ENCODE peak calls at places on chromosomes 3 and 15, in four cellular contexts. One of them, this sample, is unnamed.
A peak's percentile ranks its signal among the peaks of the same experiment; 100 is the strongest.

GRCh38 chr3:173911446-173911845 is 513.9 kb downstream of the NLGN1 start:
- DNase-seq in K562: no peak
- DNase-seq in WTC11: no peak
- DNase-seq in HepG2: no peak
- DNase-seq in this sample: no peak

GRCh38 chr3:98680723-98681122 is 82.4 kb upstream of the ST3GAL6 start:
- DNase-seq in K562: no peak
- DNase-seq in WTC11: no peak
- DNase-seq in HepG2: no peak
- DNase-seq in this sample: no peak

GRCh38 chr15:88894819-88895767 is at the start of gene HAPLN3:
- DNase-seq in K562: no peak
- DNase-seq in WTC11: peak; percentile 66
- DNase-seq in HepG2: no peak
- DNase-seq in this sample: peak; percentile 67

GRCh38 chr3:191376742-191377141 is 46.4 kb upstream of the UTS2B start:
- DNase-seq in K562: no peak
- DNase-seq in WTC11: no peak
- DNase-seq in HepG2: no peak
- DNase-seq in this sample: no peak

GRCh38 chr3:100151024-100151707 is 36.9 kb upstream of the FILIP1L start:
- DNase-seq in K562: no peak
- DNase-seq in WTC11: no peak
- DNase-seq in HepG2: no peak
- DNase-seq in this sample: no peak

GRCh38 chr3:42961633-42962032 is 17.5 kb upstream of the GASK1A start:
- DNase-seq in K562: peak; percentile 28
- DNase-seq in WTC11: peak; percentile 29
- DNase-seq in HepG2: peak; percentile 42
- DNase-seq in this sample: peak; percentile 60

GRCh38 chr3:146065573-146066006 is 95.4 kb downstream of the PLOD2 start:
- DNase-seq in K562: no peak
- DNase-seq in WTC11: no peak
- DNase-seq in HepG2: peak; percentile 50
- DNase-seq in this sample: no peak

GRCh38 chr15:53527996-53528395 is 231.5 kb downstream of the WDR72 start:
- DNase-seq in K562: no peak
- DNase-seq in WTC11: no peak
- DNase-seq in HepG2: no peak
- DNase-seq in this sample: no peak

GRCh38 chr15:25568751-25569150 is 129.9 kb upstream of the UBE3A start:
- DNase-seq in K562: no peak
- DNase-seq in WTC11: no peak
- DNase-seq in HepG2: no peak
- DNase-seq in this sample: no peak

GRCh38 chr3:8757551-8758518 is 11.6 kb downstream of the OXTR start:
- DNase-seq in K562: no peak
- DNase-seq in WTC11: no peak
- DNase-seq in HepG2: no peak
- DNase-seq in this sample: no peak

GRCh38 chr3:89446593-89446992 is 339.2 kb downstream of the EPHA3 start:
- DNase-seq in K562: no peak
- DNase-seq in WTC11: no peak
- DNase-seq in HepG2: no peak
- DNase-seq in this sample: no peak

GRCh38 chr3:157274644-157275137 is 114.7 kb upstream of the CCNL1 start:
- DNase-seq in K562: no peak
- DNase-seq in WTC11: no peak
- DNase-seq in HepG2: no peak
- DNase-seq in this sample: no peak

GRCh38 chr3:186247821-186248814 is 113.9 kb downstream of the DGKG start:
- DNase-seq in K562: no peak
- DNase-seq in WTC11: no peak
- DNase-seq in HepG2: no peak
- DNase-seq in this sample: no peak

GRCh38 chr3:196165850-196166249 is 45.4 kb downstream of the ZDHHC19 start:
- DNase-seq in K562: no peak
- DNase-seq in WTC11: no peak
- DNase-seq in HepG2: no peak
- DNase-seq in this sample: no peak

GRCh38 chr3:170470063-170471006 is 51.7 kb downstream of the CLDN11 start:
- DNase-seq in K562: no peak
- DNase-seq in WTC11: no peak
- DNase-seq in HepG2: no peak
- DNase-seq in this sample: no peak

GRCh38 chr3:36212291-36212690 is 168.0 kb upstream of the STAC start:
- DNase-seq in K562: no peak
- DNase-seq in WTC11: no peak
- DNase-seq in HepG2: no peak
- DNase-seq in this sample: no peak

GRCh38 chr3:19485267-19485666 is 337.0 kb downstream of the KCNH8 start:
- DNase-seq in K562: no peak
- DNase-seq in WTC11: no peak
- DNase-seq in HepG2: no peak
- DNase-seq in this sample: no peak

GRCh38 chr15:44289352-44289790 is 852 bp downstream of the GOLM2 start:
- DNase-seq in K562: no peak
- DNase-seq in WTC11: no peak
- DNase-seq in HepG2: no peak
- DNase-seq in this sample: no peak

GRCh38 chr15:64856429-64857145 is 14.9 kb downstream of the PLEKHO2 start:
- DNase-seq in K562: no peak
- DNase-seq in WTC11: no peak
- DNase-seq in HepG2: peak; percentile 78
- DNase-seq in this sample: no peak

GRCh38 chr3:45110185-45110833 is 35.9 kb downstream of the CDCP1 start:
- DNase-seq in K562: no peak
- DNase-seq in WTC11: no peak
- DNase-seq in HepG2: peak; percentile 53
- DNase-seq in this sample: no peak

GRCh38 chr3:128488995-128489859 is 3.8 kb downstream of the GATA2 start:
- DNase-seq in K562: peak; percentile 56
- DNase-seq in WTC11: peak; percentile 56
- DNase-seq in HepG2: peak; percentile 65
- DNase-seq in this sample: peak; percentile 79

GRCh38 chr15:79609501-79609900 is 177.4 kb downstream of the MINAR1 start:
- DNase-seq in K562: no peak
- DNase-seq in WTC11: no peak
- DNase-seq in HepG2: no peak
- DNase-seq in this sample: no peak

GRCh38 chr3:75906555-75907112 is 121.3 kb upstream of the ZNF717 start:
- DNase-seq in K562: no peak
- DNase-seq in WTC11: peak; percentile 87
- DNase-seq in HepG2: no peak
- DNase-seq in this sample: peak; percentile 51

GRCh38 chr3:149340310-149340933 is 7.0 kb upstream of the TM4SF18 start:
- DNase-seq in K562: no peak
- DNase-seq in WTC11: no peak
- DNase-seq in HepG2: peak; percentile 38
- DNase-seq in this sample: no peak

GRCh38 chr3:161800985-161801559 is 304.5 kb downstream of the OTOL1 start:
- DNase-seq in K562: no peak
- DNase-seq in WTC11: no peak
- DNase-seq in HepG2: peak; percentile 1
- DNase-seq in this sample: no peak

GRCh38 chr3:138657508-138657907 is 48.9 kb downstream of the FAIM start:
- DNase-seq in K562: no peak
- DNase-seq in WTC11: no peak
- DNase-seq in HepG2: no peak
- DNase-seq in this sample: no peak

GRCh38 chr15:78448441-78449219 is 10.6 kb downstream of the IREB2 start:
- DNase-seq in K562: no peak
- DNase-seq in WTC11: no peak
- DNase-seq in HepG2: no peak
- DNase-seq in this sample: no peak

GRCh38 chr3:124885466-124886167 is 1.5 kb downstream of the ITGB5 start:
- DNase-seq in K562: no peak
- DNase-seq in WTC11: no peak
- DNase-seq in HepG2: no peak
- DNase-seq in this sample: no peak

GRCh38 chr3:194201953-194202666 is 66.2 kb downstream of the HES1 start:
- DNase-seq in K562: no peak
- DNase-seq in WTC11: no peak
- DNase-seq in HepG2: no peak
- DNase-seq in this sample: no peak

GRCh38 chr15:38069001-38069400 is 134.6 kb downstream of the TMCO5A start:
- DNase-seq in K562: no peak
- DNase-seq in WTC11: no peak
- DNase-seq in HepG2: no peak
- DNase-seq in this sample: no peak

GRCh38 chr15:100191161-100191560 is 150.6 kb downstream of the ADAMTS17 start:
- DNase-seq in K562: no peak
- DNase-seq in WTC11: no peak
- DNase-seq in HepG2: no peak
- DNase-seq in this sample: no peak

GRCh38 chr15:99447497-99448371 is 118.0 kb upstream of the MEF2A start:
- DNase-seq in K562: peak; percentile 84
- DNase-seq in WTC11: peak; percentile 75
- DNase-seq in HepG2: no peak
- DNase-seq in this sample: no peak

GRCh38 chr3:62372621-62373041 is 719 bp downstream of the FEZF2 start:
- DNase-seq in K562: no peak
- DNase-seq in WTC11: peak; percentile 45
- DNase-seq in HepG2: no peak
- DNase-seq in this sample: no peak

GRCh38 chr15:99433757-99434211 is 132.0 kb upstream of the MEF2A start:
- DNase-seq in K562: no peak
- DNase-seq in WTC11: no peak
- DNase-seq in HepG2: no peak
- DNase-seq in this sample: no peak

GRCh38 chr15:88834211-88834812 is 31.1 kb downstream of the ACAN start:
- DNase-seq in K562: peak; percentile 55
- DNase-seq in WTC11: peak; percentile 77
- DNase-seq in HepG2: no peak
- DNase-seq in this sample: peak; percentile 52

GRCh38 chr3:62237296-62237948 is 135.9 kb downstream of the FEZF2 start:
- DNase-seq in K562: no peak
- DNase-seq in WTC11: no peak
- DNase-seq in HepG2: no peak
- DNase-seq in this sample: no peak

GRCh38 chr3:178699364-178699763 is 163.1 kb downstream of the KCNMB2 start:
- DNase-seq in K562: no peak
- DNase-seq in WTC11: no peak
- DNase-seq in HepG2: no peak
- DNase-seq in this sample: no peak

GRCh38 chr3:178699810-178700209 is 163.6 kb downstream of the KCNMB2 start:
- DNase-seq in K562: no peak
- DNase-seq in WTC11: no peak
- DNase-seq in HepG2: no peak
- DNase-seq in this sample: no peak

GRCh38 chr3:178706411-178706810 is 170.2 kb downstream of the KCNMB2 start:
- DNase-seq in K562: no peak
- DNase-seq in WTC11: no peak
- DNase-seq in HepG2: no peak
- DNase-seq in this sample: no peak

GRCh38 chr3:178705925-178706324 is 169.7 kb downstream of the KCNMB2 start:
- DNase-seq in K562: no peak
- DNase-seq in WTC11: no peak
- DNase-seq in HepG2: no peak
- DNase-seq in this sample: no peak

DNA sequence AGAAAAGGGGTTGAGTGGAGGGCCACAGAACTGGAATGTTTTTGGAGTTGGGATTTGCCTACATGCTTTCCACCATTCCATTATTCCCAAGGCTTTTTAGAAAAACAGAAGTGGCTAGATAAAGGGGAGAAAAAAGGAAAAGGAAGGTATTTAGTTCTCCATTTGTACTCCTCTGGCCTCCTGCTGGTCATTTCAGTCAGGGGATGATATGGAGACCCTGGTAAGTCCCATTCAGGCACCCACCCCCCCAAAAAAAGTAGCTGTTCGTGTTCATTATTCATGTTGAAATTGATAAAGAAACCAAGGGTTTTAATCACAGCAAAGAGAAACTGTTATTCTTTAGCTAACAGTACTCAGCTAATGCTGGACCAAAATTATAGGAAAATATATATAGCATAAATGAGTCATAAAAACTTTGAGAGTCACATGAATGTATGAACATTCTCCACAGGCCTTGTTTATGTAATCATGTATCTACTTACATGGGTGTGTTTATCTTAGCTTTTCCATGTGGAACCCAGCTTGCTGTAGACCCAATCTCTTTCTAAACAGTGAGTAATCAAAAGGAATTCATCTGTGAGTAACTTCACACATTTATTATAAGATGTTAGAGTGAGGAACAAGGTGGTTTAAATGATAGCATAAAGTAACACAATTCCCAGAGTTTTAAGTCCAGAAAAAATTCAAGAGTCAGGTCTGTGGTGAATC is 167.2 kb downstream of the KCNMB2 start:
- DNase-seq in K562: peak; percentile 14
- DNase-seq in WTC11: no peak
- DNase-seq in HepG2: no peak
- DNase-seq in this sample: no peak
- TF ChIP-seq ELF4 in K562: no peak
- TF ChIP-seq ELF4 in WTC11: no peak
- TF ChIP-seq ELF4 in HepG2: no peak
- TF ChIP-seq ELF4 in this sample: no peak

GRCh38 chr3:48662140-48662752 is 440 bp downstream of the CELSR3 start:
- DNase-seq in K562: no peak
- DNase-seq in WTC11: no peak
- DNase-seq in HepG2: no peak
- DNase-seq in this sample: no peak
- TF ChIP-seq ELF4 in K562: no peak
- TF ChIP-seq ELF4 in WTC11: no peak
- TF ChIP-seq ELF4 in HepG2: no peak
- TF ChIP-seq ELF4 in this sample: no peak

GRCh38 chr15:97563516-97563915 is 397.0 kb upstream of the ARRDC4 start:
- DNase-seq in K562: no peak
- DNase-seq in WTC11: no peak
- DNase-seq in HepG2: no peak
- DNase-seq in this sample: no peak
- TF ChIP-seq ELF4 in K562: no peak
- TF ChIP-seq ELF4 in WTC11: no peak
- TF ChIP-seq ELF4 in HepG2: no peak
- TF ChIP-seq ELF4 in this sample: no peak

GRCh38 chr3:31680072-31680870 is 147.5 kb downstream of the STT3B start:
- DNase-seq in K562: no peak
- DNase-seq in WTC11: no peak
- DNase-seq in HepG2: peak; percentile 67
- DNase-seq in this sample: no peak
- TF ChIP-seq ELF4 in K562: no peak
- TF ChIP-seq ELF4 in WTC11: no peak
- TF ChIP-seq ELF4 in HepG2: no peak
- TF ChIP-seq ELF4 in this sample: no peak

GRCh38 chr3:117409256-117409655 is 699.7 kb downstream of the TUSC7 start:
- DNase-seq in K562: no peak
- DNase-seq in WTC11: no peak
- DNase-seq in HepG2: no peak
- DNase-seq in this sample: no peak

GRCh38 chr3:117409701-117410459 is 700.3 kb downstream of the TUSC7 start:
- DNase-seq in K562: no peak
- DNase-seq in WTC11: no peak
- DNase-seq in HepG2: no peak
- DNase-seq in this sample: no peak

GRCh38 chr3:117404756-117405155 is 695.2 kb downstream of the TUSC7 start:
- DNase-seq in K562: no peak
- DNase-seq in WTC11: no peak
- DNase-seq in HepG2: no peak
- DNase-seq in this sample: no peak

GRCh38 chr3:117408811-117409210 is 699.2 kb downstream of the TUSC7 start:
- DNase-seq in K562: no peak
- DNase-seq in WTC11: no peak
- DNase-seq in HepG2: no peak
- DNase-seq in this sample: no peak

GRCh38 chr3:117407317-117407716 is 697.7 kb downstream of the TUSC7 start:
- DNase-seq in K562: no peak
- DNase-seq in WTC11: no peak
- DNase-seq in HepG2: peak; percentile 5
- DNase-seq in this sample: peak; percentile 24
- TF ChIP-seq ELF4 in K562: no peak
- TF ChIP-seq ELF4 in WTC11: no peak
- TF ChIP-seq ELF4 in HepG2: no peak
- TF ChIP-seq ELF4 in this sample: no peak

This sample was measured in HEK293T.